ENCODE peak calls at places on chromosomes 2 and 18, in four cellular contexts. O is A549, I is HepG2, D is K562. B is an unnamed sample.

GRCh38 chr18:77223653-77224052 is 26.0 kb upstream of the GALR1 start:
- DNase-seq in D (no peak), O (no peak), I (no peak), B (no peak)

GRCh38 chr2:5696351-5696740 is 4.2 kb downstream of the SOX11 start:
- DNase-seq in I (no peak), O (no peak), D (no peak), B (no peak)

GRCh38 chr2:218003994-218004419 is 1.2 kb upstream of the TNS1 start:
- DNase-seq in D (no peak), I (no peak), O (peak; percentile 73), B (no peak)

GRCh38 chr2:121527009-121527682 is 3.5 kb upstream of the RNU4ATAC start:
- DNase-seq in O (no peak), I (no peak), D (no peak), B (no peak)

GRCh38 chr2:235279965-235280364 is 213.9 kb upstream of the AGAP1 start:
- DNase-seq in I (no peak), D (no peak), O (no peak), B (no peak)

GRCh38 chr18:715626-716025 is 3.2 kb upstream of the ENOSF1 start:
- DNase-seq in I (no peak), O (no peak), D (no peak), B (no peak)

GRCh38 chr18:43760010-43760409 is 482.7 kb upstream of the SYT4 start:
- DNase-seq in O (no peak), I (no peak), D (no peak), B (no peak)

GRCh38 chr2:126796931-126797621 is 101.6 kb upstream of the TEX51 start:
- DNase-seq in O (no peak), D (no peak), I (no peak), B (no peak)

GRCh38 chr2:189641565-189641964 is 19.7 kb upstream of the ASNSD1 start:
- DNase-seq in O (no peak), I (no peak), D (no peak), B (no peak)

GRCh38 chr18:28168725-28169124 is 8.2 kb downstream of the CDH2 start:
- DNase-seq in O (no peak), D (no peak), I (no peak), B (no peak)

GRCh38 chr2:233856184-233856583 is 1.8 kb upstream of the HJURP start:
- DNase-seq in D (no peak), O (no peak), I (no peak), B (no peak)

GRCh38 chr2:60925994-60926750 is 44.8 kb downstream of the REL start:
- DNase-seq in D (no peak), O (peak; percentile 24), I (peak; percentile 31), B (no peak)

GRCh38 chr2:151339168-151339567 is 18.2 kb upstream of the TNFAIP6 start:
- DNase-seq in I (no peak), D (no peak), O (no peak), B (no peak)

GRCh38 chr2:51218057-51218456 is 186.1 kb upstream of the NRXN1 start:
- DNase-seq in I (no peak), O (no peak), D (no peak), B (no peak)

GRCh38 chr2:163210430-163210918 is 371.9 kb upstream of the KCNH7 start:
- DNase-seq in I (no peak), D (no peak), O (peak; percentile 68), B (no peak)

GRCh38 chr2:196546151-196546919 is 93.2 kb upstream of the CCDC150 start:
- DNase-seq in D (no peak), I (no peak), O (no peak), B (no peak)

GRCh38 chr2:140528982-140529381 is 1601.8 kb downstream of the LRP1B start:
- DNase-seq in D (no peak), O (no peak), I (no peak), B (no peak)

GRCh38 chr2:8259841-8260178 is 422.0 kb upstream of the ID2 start:
- DNase-seq in O (no peak), D (no peak), I (no peak), B (no peak)

GRCh38 chr2:217289153-217289908 is 429.5 kb upstream of the TNP1 start:
- DNase-seq in D (no peak), O (no peak), I (no peak), B (no peak)

GRCh38 chr2:191245046-191245868 is at the start of gene MYO1B:
- DNase-seq in I (peak; percentile 81), O (peak; percentile 89), D (peak; percentile 10), B (no peak)

GRCh38 chr2:215946581-215946980 is 66.8 kb downstream of the MREG start:
- DNase-seq in O (no peak), I (no peak), D (no peak), B (no peak)
- TF ChIP-seq JUNB in O (no peak), I (no peak), D (no peak), B (no peak)

DNA sequence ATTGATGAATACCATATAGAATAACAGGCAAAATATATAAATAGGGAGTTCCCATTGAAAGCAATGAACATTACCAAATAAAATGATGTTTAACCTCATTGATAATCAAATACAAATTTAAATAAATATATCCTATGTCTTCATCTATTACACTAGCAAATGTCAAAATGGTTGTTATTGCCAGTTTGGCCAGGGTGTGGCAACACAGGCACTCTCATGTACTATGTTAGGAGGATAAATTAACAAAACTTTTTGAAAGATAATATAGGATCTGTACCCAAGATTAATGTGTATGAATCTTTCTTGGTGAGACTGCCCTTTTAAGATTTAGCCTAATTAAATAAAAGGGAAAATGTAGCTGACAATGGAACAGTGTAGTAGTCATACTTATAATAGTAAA is 659.3 kb downstream of the ERBB4 start:
- DNase-seq in D (no peak), O (no peak), I (no peak), B (no peak)
- TF ChIP-seq BHLHE40 in D (no peak), O (no peak), I (no peak), B (no peak)

DNA sequence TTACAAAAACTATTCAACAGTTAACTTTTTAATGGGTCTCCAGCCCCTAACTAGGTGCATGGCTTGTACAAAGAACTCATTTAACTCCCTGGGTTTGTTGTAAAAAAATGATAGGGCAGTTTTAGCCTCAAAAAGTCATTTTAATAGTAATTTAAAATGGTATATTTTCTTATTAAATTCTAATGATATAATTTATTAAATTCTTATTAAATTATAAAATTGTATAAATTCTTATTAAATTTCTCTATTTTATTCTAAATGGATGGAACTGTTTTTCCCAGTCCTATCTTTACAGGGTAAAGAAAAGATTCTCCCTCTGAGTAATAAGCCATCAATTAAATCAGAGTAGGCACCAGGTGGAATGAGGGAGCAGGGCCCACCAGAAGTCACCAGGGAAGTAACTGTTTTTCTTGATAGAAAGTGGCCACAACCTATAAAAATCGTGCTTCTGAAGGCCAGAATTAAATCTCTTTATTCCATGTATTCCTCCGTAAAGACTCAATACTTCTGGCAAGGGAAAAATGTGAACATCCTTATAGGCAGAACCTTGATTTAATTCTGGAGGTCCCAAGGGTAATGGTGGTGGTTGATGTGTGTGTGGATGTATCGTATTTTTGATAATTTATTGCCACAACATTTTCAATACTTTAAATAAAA is 829 bp downstream of the FKBP7 start:
- DNase-seq in I (no peak), O (no peak), D (no peak), B (no peak)
- TF ChIP-seq JUNB in I (no peak), O (no peak), D (no peak), B (no peak)

GRCh38 chr2:232741972-232742371 is 34.4 kb downstream of the KCNJ13 start:
- DNase-seq in D (no peak), O (no peak), I (no peak), B (no peak)

GRCh38 chr2:232748038-232748437 is 28.3 kb downstream of the KCNJ13 start:
- DNase-seq in D (no peak), O (no peak), I (no peak), B (no peak)

GRCh38 chr2:232749331-232749730 is 27.0 kb downstream of the KCNJ13 start:
- DNase-seq in D (no peak), O (no peak), I (no peak), B (no peak)

GRCh38 chr2:232741284-232741683 is 35.1 kb downstream of the KCNJ13 start:
- DNase-seq in I (no peak), D (no peak), O (no peak), B (no peak)

DNA sequence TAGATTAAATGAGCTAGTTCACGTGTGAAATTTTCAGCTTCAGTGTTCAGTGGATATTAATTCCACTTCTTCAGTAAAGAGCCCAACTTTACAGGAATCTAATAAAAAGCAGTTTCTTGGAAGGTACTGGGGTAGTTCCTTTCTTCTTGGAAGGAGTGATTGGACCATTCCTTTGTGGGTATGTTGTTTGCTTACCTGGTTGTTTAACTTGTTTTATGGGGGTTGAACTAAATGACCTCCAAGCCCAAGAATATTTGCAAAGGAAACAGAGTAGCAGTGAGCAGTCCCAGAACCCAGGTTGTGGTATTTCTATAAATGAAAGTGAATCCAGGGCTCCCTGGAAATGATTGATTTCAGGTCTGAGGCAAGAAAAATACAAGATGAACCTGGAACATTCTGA is 31.4 kb downstream of the KCNJ13 start:
- DNase-seq in I (no peak), O (no peak), D (no peak), B (no peak)
- TF ChIP-seq BHLHE40 in I (no peak), O (no peak), D (no peak), B (no peak)

GRCh38 chr18:61993831-61994230 is 101.0 kb upstream of the RNF152 start:
- DNase-seq in D (no peak), I (no peak), O (no peak), B (no peak)
- TF ChIP-seq JUNB in D (no peak), I (no peak), O (no peak), B (no peak)

GRCh38 chr2:100214265-100214961 is 72.0 kb upstream of the AFF3 start:
- DNase-seq in O (no peak), I (peak; percentile 66), D (no peak), B (no peak)
- TF ChIP-seq BHLHE40 in O (no peak), I (peak; percentile 8), D (no peak), B (no peak)

DNA sequence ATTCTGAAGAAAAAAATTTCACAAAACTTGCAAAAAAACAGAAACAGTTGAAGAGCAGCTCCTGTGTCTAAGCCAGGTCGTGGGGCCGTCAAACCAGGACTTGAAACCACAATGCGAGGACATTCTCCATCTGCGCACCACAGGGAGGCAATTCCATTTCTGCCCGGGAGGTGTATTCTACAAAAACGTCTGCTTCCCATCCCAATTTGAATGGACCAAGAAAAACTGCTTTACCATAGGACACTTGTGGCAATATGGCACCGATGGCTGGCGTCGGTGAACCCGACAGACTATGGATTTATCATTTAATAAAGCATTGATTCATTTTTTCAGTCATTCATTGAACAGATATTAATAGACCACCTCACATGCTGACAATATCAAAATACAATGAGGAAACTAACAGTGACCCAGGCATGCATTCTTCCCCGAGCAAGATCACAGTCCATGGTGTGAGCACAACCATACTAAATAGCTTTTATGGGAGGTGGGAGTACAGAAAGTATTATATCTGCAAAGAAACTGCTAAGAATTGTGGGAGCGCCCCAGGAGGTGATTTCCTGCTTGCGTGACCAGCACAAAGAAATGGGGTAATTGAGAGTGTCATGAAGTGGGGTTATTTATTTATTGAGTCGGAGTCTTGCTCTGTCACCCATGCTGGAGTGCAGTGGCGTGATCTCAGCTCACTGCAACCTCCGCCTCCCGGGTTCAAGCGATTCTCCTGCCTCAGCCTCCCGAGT is 10.5 kb upstream of the ZAP70 start:
- DNase-seq in O (no peak), D (no peak), I (no peak), B (no peak)
- TF ChIP-seq JUNB in O (no peak), D (no peak), I (no peak), B (no peak)

B was measured in GM12878.